ENCODE peak calls at places on chromosomes 2 and 18, in eight cellular contexts. Q, M, F, J, L, C, I and U are unnamed samples.

GRCh38 chr2:60819155-60819862 is 62.1 kb upstream of the REL start:
- DNase-seq in Q (no peak), M (peak; percentile 89), F (peak; percentile 57), J (no peak), L (no peak), C (no peak), I (no peak), U (no peak)

GRCh38 chr18:48124857-48125626 is 194.6 kb upstream of the SMAD2 start:
- DNase-seq in Q (no peak), M (peak; percentile 68), F (no peak), J (no peak), L (no peak), C (no peak), I (no peak), U (no peak)

GRCh38 chr2:209367091-209367747 is 56.6 kb upstream of the MAP2 start:
- DNase-seq in Q (peak; percentile 50), M (no peak), F (no peak), J (no peak), L (no peak), C (no peak), I (peak; percentile 21), U (no peak)

GRCh38 chr2:25286025-25286400 is 55.7 kb downstream of the DNMT3A start:
- DNase-seq in Q (no peak), M (peak; percentile 75), F (no peak), J (no peak), L (no peak), C (no peak), I (no peak), U (no peak)

GRCh38 chr2:42055573-42056514 is 8.0 kb downstream of the PKDCC start:
- DNase-seq in Q (no peak), M (no peak), F (no peak), J (no peak), L (no peak), C (peak; percentile 30), I (peak; percentile 79), U (peak; percentile 93)

GRCh38 chr18:1047406-1047805 is 142.7 kb downstream of the ADCYAP1 start:
- DNase-seq in Q (peak; percentile 90), M (no peak), F (no peak), J (no peak), L (peak; percentile 2), C (no peak), I (peak; percentile 64), U (no peak)

GRCh38 chr2:57313678-57314077 is 732.9 kb upstream of the VRK2 start:
- DNase-seq in Q (no peak), M (no peak), F (no peak), J (no peak), L (no peak), C (no peak), I (no peak), U (no peak)

GRCh38 chr2:181660181-181660580 is 3.3 kb upstream of the CERKL start:
- DNase-seq in Q (no peak), M (no peak), F (no peak), J (no peak), L (no peak), C (no peak), I (no peak), U (no peak)

GRCh38 chr18:50706199-50706598 is 113.6 kb downstream of the MRO start:
- DNase-seq in Q (no peak), M (no peak), F (no peak), J (no peak), L (no peak), C (no peak), I (no peak), U (no peak)

GRCh38 chr18:50869150-50869549 is 9.8 kb upstream of the ME2 start:
- DNase-seq in Q (no peak), M (no peak), F (no peak), J (no peak), L (no peak), C (no peak), I (no peak), U (no peak)

GRCh38 chr2:9033385-9034175 is 30.1 kb upstream of the MBOAT2 start:
- DNase-seq in Q (peak; percentile 30), M (no peak), F (no peak), J (no peak), L (no peak), C (no peak), I (no peak), U (no peak)

GRCh38 chr2:150410809-150411208 is 76.7 kb downstream of the RND3 start:
- DNase-seq in Q (peak; percentile 91), M (no peak), F (no peak), J (no peak), L (peak; percentile 52), C (no peak), I (peak; percentile 14), U (peak; percentile 20)

GRCh38 chr2:174778479-174778962 is 14.2 kb upstream of the CHRNA1 start:
- DNase-seq in Q (peak; percentile 97), M (peak; percentile 77), F (peak; percentile 30), J (no peak), L (peak; percentile 98), C (no peak), I (peak; percentile 100), U (no peak)

GRCh38 chr2:121038831-121039230 is 246.2 kb downstream of the TFCP2L1 start:
- DNase-seq in Q (peak; percentile 3), M (no peak), F (no peak), J (no peak), L (no peak), C (no peak), I (no peak), U (no peak)

GRCh38 chr18:48408111-48408726 is 964 bp downstream of the ZBTB7C start:
- DNase-seq in Q (peak; percentile 14), M (peak; percentile 20), F (no peak), J (no peak), L (no peak), C (no peak), I (no peak), U (no peak)

GRCh38 chr2:189698020-189698887 is 23.8 kb downstream of the ANKAR start:
- DNase-seq in Q (peak; percentile 36), M (peak; percentile 43), F (no peak), J (no peak), L (peak; percentile 69), C (no peak), I (peak; percentile 63), U (no peak)

GRCh38 chr2:163343316-163343715 is 392.5 kb downstream of the FIGN start:
- DNase-seq in Q (no peak), M (no peak), F (no peak), J (no peak), L (no peak), C (no peak), I (no peak), U (no peak)

GRCh38 chr2:238895901-238896600 is 48.2 kb downstream of the TWIST2 start:
- DNase-seq in Q (peak; percentile 95), M (no peak), F (no peak), J (peak; percentile 14), L (peak; percentile 92), C (no peak), I (peak; percentile 96), U (no peak)